ENCODE peak calls at places on chromosomes 4 and X, in five cellular contexts. One of them, this sample, is unnamed.

GRCh38 chr4:30962949-30963348 is 242.8 kb downstream of the PCDH7 start:
- DNase-seq in germinal center: no peak
- DNase-seq in AG09309: no peak
- DNase-seq in CD8-positive, alpha-beta T cell: no peak
- DNase-seq in activated CD4-positive, alpha-beta T cell treated with anti-CD3 and anti-CD28 coated beads, Interleukin-2, amount 50 U/mL, for 4 hours: no peak
- DNase-seq in this sample: no peak

GRCh38 chrX:50458483-50458882 is 12.1 kb downstream of the DGKK start:
- DNase-seq in CD8-positive, alpha-beta T cell: no peak
- DNase-seq in AG09309: no peak
- DNase-seq in germinal center: no peak
- DNase-seq in activated CD4-positive, alpha-beta T cell treated with anti-CD3 and anti-CD28 coated beads, Interleukin-2, amount 50 U/mL, for 4 hours: no peak
- DNase-seq in this sample: no peak

GRCh38 chr4:3295837-3296624 is 3.2 kb downstream of the RGS12 start:
- DNase-seq in CD8-positive, alpha-beta T cell: no peak
- DNase-seq in activated CD4-positive, alpha-beta T cell treated with anti-CD3 and anti-CD28 coated beads, Interleukin-2, amount 50 U/mL, for 4 hours: no peak
- DNase-seq in germinal center: no peak
- DNase-seq in AG09309: no peak
- DNase-seq in this sample: no peak

GRCh38 chrX:46279925-46280313 is 265.3 kb downstream of the ZNF674 start:
- DNase-seq in CD8-positive, alpha-beta T cell: no peak
- DNase-seq in germinal center: no peak
- DNase-seq in AG09309: no peak
- DNase-seq in activated CD4-positive, alpha-beta T cell treated with anti-CD3 and anti-CD28 coated beads, Interleukin-2, amount 50 U/mL, for 4 hours: no peak
- DNase-seq in this sample: no peak

GRCh38 chrX:40383969-40384368 is 196.8 kb upstream of the ATP6AP2 start:
- DNase-seq in germinal center: no peak
- DNase-seq in CD8-positive, alpha-beta T cell: no peak
- DNase-seq in AG09309: no peak
- DNase-seq in activated CD4-positive, alpha-beta T cell treated with anti-CD3 and anti-CD28 coated beads, Interleukin-2, amount 50 U/mL, for 4 hours: no peak
- DNase-seq in this sample: no peak

GRCh38 chrX:23634181-23634580 is 33.1 kb upstream of the PRDX4 start:
- DNase-seq in CD8-positive, alpha-beta T cell: no peak
- DNase-seq in AG09309: no peak
- DNase-seq in activated CD4-positive, alpha-beta T cell treated with anti-CD3 and anti-CD28 coated beads, Interleukin-2, amount 50 U/mL, for 4 hours: no peak
- DNase-seq in germinal center: no peak
- DNase-seq in this sample: no peak

GRCh38 chr4:76591992-76592391 is 157.0 kb downstream of the SHROOM3 start:
- DNase-seq in germinal center: no peak
- DNase-seq in AG09309: no peak
- DNase-seq in activated CD4-positive, alpha-beta T cell treated with anti-CD3 and anti-CD28 coated beads, Interleukin-2, amount 50 U/mL, for 4 hours: no peak
- DNase-seq in CD8-positive, alpha-beta T cell: no peak
- DNase-seq in this sample: no peak

GRCh38 chrX:11704725-11705495 is 39.2 kb upstream of the ARHGAP6 start:
- DNase-seq in AG09309: no peak
- DNase-seq in activated CD4-positive, alpha-beta T cell treated with anti-CD3 and anti-CD28 coated beads, Interleukin-2, amount 50 U/mL, for 4 hours: no peak
- DNase-seq in CD8-positive, alpha-beta T cell: no peak
- DNase-seq in germinal center: no peak
- DNase-seq in this sample: no peak

GRCh38 chr4:83212041-83212851 is 72.4 kb downstream of the COQ2 start:
- DNase-seq in germinal center: peak; percentile 67
- DNase-seq in activated CD4-positive, alpha-beta T cell treated with anti-CD3 and anti-CD28 coated beads, Interleukin-2, amount 50 U/mL, for 4 hours: peak; percentile 65
- DNase-seq in AG09309: no peak
- DNase-seq in CD8-positive, alpha-beta T cell: peak; percentile 45
- DNase-seq in this sample: no peak

GRCh38 chr4:3371038-3371437 is 70.7 kb upstream of the HGFAC start:
- DNase-seq in germinal center: no peak
- DNase-seq in CD8-positive, alpha-beta T cell: no peak
- DNase-seq in AG09309: no peak
- DNase-seq in activated CD4-positive, alpha-beta T cell treated with anti-CD3 and anti-CD28 coated beads, Interleukin-2, amount 50 U/mL, for 4 hours: no peak
- DNase-seq in this sample: no peak

GRCh38 chr4:87036713-87037112 is 101.9 kb downstream of the AFF1 start:
- DNase-seq in AG09309: no peak
- DNase-seq in germinal center: no peak
- DNase-seq in CD8-positive, alpha-beta T cell: no peak
- DNase-seq in activated CD4-positive, alpha-beta T cell treated with anti-CD3 and anti-CD28 coated beads, Interleukin-2, amount 50 U/mL, for 4 hours: no peak
- DNase-seq in this sample: no peak

GRCh38 chrX:153925739-153926593 is at the start of gene ARHGAP4:
- DNase-seq in germinal center: peak; percentile 63
- DNase-seq in activated CD4-positive, alpha-beta T cell treated with anti-CD3 and anti-CD28 coated beads, Interleukin-2, amount 50 U/mL, for 4 hours: peak; percentile 27
- DNase-seq in AG09309: no peak
- DNase-seq in CD8-positive, alpha-beta T cell: peak; percentile 24
- DNase-seq in this sample: no peak

GRCh38 chrX:16665089-16665488 is 15.1 kb downstream of the S100G start:
- DNase-seq in AG09309: no peak
- DNase-seq in activated CD4-positive, alpha-beta T cell treated with anti-CD3 and anti-CD28 coated beads, Interleukin-2, amount 50 U/mL, for 4 hours: no peak
- DNase-seq in germinal center: no peak
- DNase-seq in CD8-positive, alpha-beta T cell: no peak
- DNase-seq in this sample: peak; percentile 46

GRCh38 chrX:2385224-2385623 is 115.6 kb downstream of the DHRSX start:
- DNase-seq in CD8-positive, alpha-beta T cell: no peak
- DNase-seq in AG09309: peak; percentile 48
- DNase-seq in activated CD4-positive, alpha-beta T cell treated with anti-CD3 and anti-CD28 coated beads, Interleukin-2, amount 50 U/mL, for 4 hours: no peak
- DNase-seq in germinal center: no peak
- DNase-seq in this sample: no peak

GRCh38 chrX:132961511-132961910 is 3.1 kb upstream of the HS6ST2 start:
- DNase-seq in CD8-positive, alpha-beta T cell: no peak
- DNase-seq in germinal center: no peak
- DNase-seq in AG09309: no peak
- DNase-seq in activated CD4-positive, alpha-beta T cell treated with anti-CD3 and anti-CD28 coated beads, Interleukin-2, amount 50 U/mL, for 4 hours: no peak
- DNase-seq in this sample: no peak

GRCh38 chr4:123452585-123452984 is 56.0 kb downstream of the SPRY1 start:
- DNase-seq in activated CD4-positive, alpha-beta T cell treated with anti-CD3 and anti-CD28 coated beads, Interleukin-2, amount 50 U/mL, for 4 hours: no peak
- DNase-seq in CD8-positive, alpha-beta T cell: no peak
- DNase-seq in AG09309: peak; percentile 42
- DNase-seq in germinal center: no peak
- DNase-seq in this sample: peak; percentile 39

GRCh38 chrX:71095555-71095970 is at the start of gene FOXO4:
- DNase-seq in CD8-positive, alpha-beta T cell: peak; percentile 79
- DNase-seq in activated CD4-positive, alpha-beta T cell treated with anti-CD3 and anti-CD28 coated beads, Interleukin-2, amount 50 U/mL, for 4 hours: peak; percentile 83
- DNase-seq in germinal center: peak; percentile 89
- DNase-seq in AG09309: peak; percentile 27
- DNase-seq in this sample: peak; percentile 73

GRCh38 chrX:152155766-152156310 is 17.5 kb upstream of the MAGEA10 start:
- DNase-seq in germinal center: no peak
- DNase-seq in AG09309: no peak
- DNase-seq in CD8-positive, alpha-beta T cell: no peak
- DNase-seq in activated CD4-positive, alpha-beta T cell treated with anti-CD3 and anti-CD28 coated beads, Interleukin-2, amount 50 U/mL, for 4 hours: no peak
- DNase-seq in this sample: no peak

GRCh38 chr4:153348006-153348405 is 3.5 kb downstream of the MND1 start:
- DNase-seq in activated CD4-positive, alpha-beta T cell treated with anti-CD3 and anti-CD28 coated beads, Interleukin-2, amount 50 U/mL, for 4 hours: no peak
- DNase-seq in CD8-positive, alpha-beta T cell: no peak
- DNase-seq in AG09309: no peak
- DNase-seq in germinal center: peak; percentile 15
- DNase-seq in this sample: no peak

GRCh38 chr4:53586121-53586816 is 5.0 kb downstream of the LNX1 start:
- DNase-seq in germinal center: no peak
- DNase-seq in AG09309: peak; percentile 91
- DNase-seq in CD8-positive, alpha-beta T cell: no peak
- DNase-seq in activated CD4-positive, alpha-beta T cell treated with anti-CD3 and anti-CD28 coated beads, Interleukin-2, amount 50 U/mL, for 4 hours: no peak
- DNase-seq in this sample: peak; percentile 76

GRCh38 chr4:38177792-38178665 is 217.8 kb downstream of the PTTG2 start:
- DNase-seq in CD8-positive, alpha-beta T cell: peak; percentile 19
- DNase-seq in AG09309: no peak
- DNase-seq in activated CD4-positive, alpha-beta T cell treated with anti-CD3 and anti-CD28 coated beads, Interleukin-2, amount 50 U/mL, for 4 hours: peak; percentile 28
- DNase-seq in germinal center: no peak
- DNase-seq in this sample: no peak

GRCh38 chr4:52912608-52913007 is 50.5 kb downstream of the RASL11B start:
- DNase-seq in germinal center: no peak
- DNase-seq in activated CD4-positive, alpha-beta T cell treated with anti-CD3 and anti-CD28 coated beads, Interleukin-2, amount 50 U/mL, for 4 hours: no peak
- DNase-seq in CD8-positive, alpha-beta T cell: no peak
- DNase-seq in AG09309: no peak
- DNase-seq in this sample: no peak

GRCh38 chr4:81605278-81605677 is 133.6 kb upstream of the RASGEF1B start:
- DNase-seq in CD8-positive, alpha-beta T cell: no peak
- DNase-seq in germinal center: peak; percentile 23
- DNase-seq in activated CD4-positive, alpha-beta T cell treated with anti-CD3 and anti-CD28 coated beads, Interleukin-2, amount 50 U/mL, for 4 hours: no peak
- DNase-seq in AG09309: no peak
- DNase-seq in this sample: no peak

GRCh38 chr4:96136056-96136455 is 296.2 kb downstream of the PDHA2 start:
- DNase-seq in germinal center: no peak
- DNase-seq in CD8-positive, alpha-beta T cell: no peak
- DNase-seq in activated CD4-positive, alpha-beta T cell treated with anti-CD3 and anti-CD28 coated beads, Interleukin-2, amount 50 U/mL, for 4 hours: no peak
- DNase-seq in AG09309: no peak
- DNase-seq in this sample: no peak

GRCh38 chrX:5265324-5265723 is 963.3 kb downstream of the NLGN4X start:
- DNase-seq in germinal center: no peak
- DNase-seq in CD8-positive, alpha-beta T cell: no peak
- DNase-seq in AG09309: no peak
- DNase-seq in activated CD4-positive, alpha-beta T cell treated with anti-CD3 and anti-CD28 coated beads, Interleukin-2, amount 50 U/mL, for 4 hours: no peak
- DNase-seq in this sample: no peak

GRCh38 chr4:185120631-185120946 is 22.5 kb upstream of the SLC25A4 start:
- DNase-seq in germinal center: no peak
- DNase-seq in AG09309: no peak
- DNase-seq in CD8-positive, alpha-beta T cell: no peak
- DNase-seq in activated CD4-positive, alpha-beta T cell treated with anti-CD3 and anti-CD28 coated beads, Interleukin-2, amount 50 U/mL, for 4 hours: no peak
- DNase-seq in this sample: no peak

GRCh38 chrX:23012636-23013035 is 12.9 kb downstream of the DDX53 start:
- DNase-seq in CD8-positive, alpha-beta T cell: no peak
- DNase-seq in activated CD4-positive, alpha-beta T cell treated with anti-CD3 and anti-CD28 coated beads, Interleukin-2, amount 50 U/mL, for 4 hours: no peak
- DNase-seq in AG09309: no peak
- DNase-seq in germinal center: no peak
- DNase-seq in this sample: no peak

GRCh38 chr4:127698789-127699200 is 31.4 kb upstream of the SLC25A31 start:
- DNase-seq in CD8-positive, alpha-beta T cell: no peak
- DNase-seq in activated CD4-positive, alpha-beta T cell treated with anti-CD3 and anti-CD28 coated beads, Interleukin-2, amount 50 U/mL, for 4 hours: no peak
- DNase-seq in AG09309: peak; percentile 65
- DNase-seq in germinal center: no peak
- DNase-seq in this sample: peak; percentile 32

GRCh38 chr4:139453041-139453370 is 915 bp upstream of the RAB33B start:
- DNase-seq in germinal center: peak; percentile 77
- DNase-seq in activated CD4-positive, alpha-beta T cell treated with anti-CD3 and anti-CD28 coated beads, Interleukin-2, amount 50 U/mL, for 4 hours: peak; percentile 65
- DNase-seq in CD8-positive, alpha-beta T cell: peak; percentile 49
- DNase-seq in AG09309: peak; percentile 11
- DNase-seq in this sample: no peak

GRCh38 chr4:2624782-2625548 is 88.5 kb downstream of the FAM193A start:
- DNase-seq in AG09309: no peak
- DNase-seq in germinal center: no peak
- DNase-seq in activated CD4-positive, alpha-beta T cell treated with anti-CD3 and anti-CD28 coated beads, Interleukin-2, amount 50 U/mL, for 4 hours: no peak
- DNase-seq in CD8-positive, alpha-beta T cell: no peak
- DNase-seq in this sample: no peak

GRCh38 chr4:38318737-38319455 is 345.1 kb upstream of the KLF3 start:
- DNase-seq in AG09309: peak; percentile 89
- DNase-seq in activated CD4-positive, alpha-beta T cell treated with anti-CD3 and anti-CD28 coated beads, Interleukin-2, amount 50 U/mL, for 4 hours: peak; percentile 55
- DNase-seq in germinal center: peak; percentile 87
- DNase-seq in CD8-positive, alpha-beta T cell: peak; percentile 49
- DNase-seq in this sample: peak; percentile 97

GRCh38 chr4:106104276-106104675 is 209.0 kb downstream of the NPNT start:
- DNase-seq in AG09309: no peak
- DNase-seq in germinal center: no peak
- DNase-seq in CD8-positive, alpha-beta T cell: no peak
- DNase-seq in activated CD4-positive, alpha-beta T cell treated with anti-CD3 and anti-CD28 coated beads, Interleukin-2, amount 50 U/mL, for 4 hours: no peak
- DNase-seq in this sample: no peak

GRCh38 chr4:185580699-185581098 is 45.4 kb upstream of the PDLIM3 start:
- DNase-seq in activated CD4-positive, alpha-beta T cell treated with anti-CD3 and anti-CD28 coated beads, Interleukin-2, amount 50 U/mL, for 4 hours: no peak
- DNase-seq in CD8-positive, alpha-beta T cell: no peak
- DNase-seq in germinal center: no peak
- DNase-seq in AG09309: no peak
- DNase-seq in this sample: no peak